ENCODE peak calls at places on chromosomes 12 and 14, in four cellular contexts. One of them, this sample, is unnamed.
A peak's percentile ranks its signal among the peaks of the same experiment; 100 is the strongest.

GRCh38 chr14:96745500-96746051 is 51.6 kb upstream of the VRK1 start:
- DNase-seq in body of pancreas: no peak
- DNase-seq in Caki2: no peak
- DNase-seq in NB4: no peak
- DNase-seq in this sample: no peak

GRCh38 chr14:101248840-101249675 is 312.2 kb upstream of the DIO3 start:
- DNase-seq in Caki2: no peak
- DNase-seq in NB4: no peak
- DNase-seq in body of pancreas: no peak
- DNase-seq in this sample: no peak

GRCh38 chr12:107103097-107103496 is 9.7 kb upstream of the CRY1 start:
- DNase-seq in body of pancreas: no peak
- DNase-seq in NB4: no peak
- DNase-seq in Caki2: no peak
- DNase-seq in this sample: no peak

GRCh38 chr14:76117789-76118188 is 33.9 kb upstream of the GPATCH2L start:
- DNase-seq in Caki2: no peak
- DNase-seq in NB4: no peak
- DNase-seq in body of pancreas: no peak
- DNase-seq in this sample: no peak

GRCh38 chr12:76037130-76038105 is 5.8 kb upstream of the PHLDA1 start:
- DNase-seq in body of pancreas: peak; percentile 73
- DNase-seq in Caki2: peak; percentile 74
- DNase-seq in NB4: peak; percentile 87
- DNase-seq in this sample: peak; percentile 34

GRCh38 chr12:1595026-1595561 is 713 bp upstream of the FBXL14 start:
- DNase-seq in NB4: no peak
- DNase-seq in Caki2: no peak
- DNase-seq in body of pancreas: peak; percentile 30
- DNase-seq in this sample: no peak

GRCh38 chr14:93914278-93914677 is 12.9 kb upstream of the FAM181A start:
- DNase-seq in NB4: no peak
- DNase-seq in Caki2: no peak
- DNase-seq in body of pancreas: peak; percentile 34
- DNase-seq in this sample: no peak

GRCh38 chr12:48972213-48973021 is 882 bp upstream of the WNT10B start:
- DNase-seq in Caki2: no peak
- DNase-seq in body of pancreas: no peak
- DNase-seq in NB4: peak; percentile 98
- DNase-seq in this sample: no peak

This sample was measured in GM12878.